ENCODE peak calls at places on chromosomes 5 and 9, in five cellular contexts. One of them, this sample, is unnamed.

GRCh38 chr5:120817044-120817985 is 353.2 kb downstream of the PRR16 start:
- DNase-seq in body of pancreas: no peak
- DNase-seq in uterus: no peak
- DNase-seq in GM13976: no peak
- DNase-seq in WERI-Rb-1: peak; percentile 56
- DNase-seq in this sample: no peak

GRCh38 chr9:76758476-76758875 is 5.8 kb upstream of the PCA3 start:
- DNase-seq in body of pancreas: no peak
- DNase-seq in uterus: no peak
- DNase-seq in GM13976: no peak
- DNase-seq in WERI-Rb-1: no peak
- DNase-seq in this sample: no peak

GRCh38 chr9:16396389-16396788 is 474.1 kb downstream of the BNC2 start:
- DNase-seq in body of pancreas: no peak
- DNase-seq in uterus: no peak
- DNase-seq in GM13976: no peak
- DNase-seq in WERI-Rb-1: no peak
- DNase-seq in this sample: no peak

GRCh38 chr9:81753436-81753835 is 64.1 kb upstream of the TLE1 start:
- DNase-seq in body of pancreas: no peak
- DNase-seq in uterus: no peak
- DNase-seq in GM13976: no peak
- DNase-seq in WERI-Rb-1: no peak
- DNase-seq in this sample: no peak

GRCh38 chr9:113957778-113958430 is 81.8 kb downstream of the ZNF618 start:
- DNase-seq in body of pancreas: peak; percentile 60
- DNase-seq in uterus: no peak
- DNase-seq in GM13976: no peak
- DNase-seq in WERI-Rb-1: no peak
- DNase-seq in this sample: no peak

GRCh38 chr5:85225388-85225787 is 840.7 kb upstream of the EDIL3 start:
- DNase-seq in body of pancreas: no peak
- DNase-seq in uterus: no peak
- DNase-seq in GM13976: no peak
- DNase-seq in WERI-Rb-1: no peak
- DNase-seq in this sample: no peak

GRCh38 chr9:36276840-36277239 is 18.6 kb upstream of the GNE start:
- DNase-seq in body of pancreas: peak; percentile 12
- DNase-seq in uterus: no peak
- DNase-seq in GM13976: no peak
- DNase-seq in WERI-Rb-1: no peak
- DNase-seq in this sample: no peak

GRCh38 chr5:157387683-157388093 is 72.3 kb upstream of the NIPAL4 start:
- DNase-seq in body of pancreas: peak; percentile 22
- DNase-seq in uterus: peak; percentile 78
- DNase-seq in GM13976: no peak
- DNase-seq in WERI-Rb-1: no peak
- DNase-seq in this sample: no peak

GRCh38 chr5:31029925-31030324 is 163.6 kb upstream of the CDH6 start:
- DNase-seq in body of pancreas: no peak
- DNase-seq in uterus: no peak
- DNase-seq in GM13976: no peak
- DNase-seq in WERI-Rb-1: peak; percentile 16
- DNase-seq in this sample: peak; percentile 2

GRCh38 chr9:34496149-34496712 is 26.6 kb downstream of the ENHO start:
- DNase-seq in body of pancreas: no peak
- DNase-seq in uterus: no peak
- DNase-seq in GM13976: no peak
- DNase-seq in WERI-Rb-1: no peak
- DNase-seq in this sample: no peak

GRCh38 chr9:96232539-96233241 is 69.3 kb downstream of the HSD17B3 start:
- DNase-seq in body of pancreas: peak; percentile 43
- DNase-seq in uterus: peak; percentile 84
- DNase-seq in GM13976: peak; percentile 75
- DNase-seq in WERI-Rb-1: peak; percentile 58
- DNase-seq in this sample: peak; percentile 56

GRCh38 chr5:163642904-163643303 is 137.5 kb downstream of the MAT2B start:
- DNase-seq in body of pancreas: no peak
- DNase-seq in uterus: no peak
- DNase-seq in GM13976: no peak
- DNase-seq in WERI-Rb-1: no peak
- DNase-seq in this sample: no peak

GRCh38 chr9:133763272-133764183 is 25.4 kb upstream of the SARDH start:
- DNase-seq in body of pancreas: no peak
- DNase-seq in uterus: no peak
- DNase-seq in GM13976: no peak
- DNase-seq in WERI-Rb-1: no peak
- DNase-seq in this sample: no peak

GRCh38 chr5:1815881-1816292 is 14.7 kb downstream of the NDUFS6 start:
- DNase-seq in body of pancreas: no peak
- DNase-seq in uterus: no peak
- DNase-seq in GM13976: no peak
- DNase-seq in WERI-Rb-1: no peak
- DNase-seq in this sample: no peak

GRCh38 chr5:133390416-133391155 is 221.8 kb downstream of the FSTL4 start:
- DNase-seq in body of pancreas: no peak
- DNase-seq in uterus: no peak
- DNase-seq in GM13976: no peak
- DNase-seq in WERI-Rb-1: no peak
- DNase-seq in this sample: no peak

DNA sequence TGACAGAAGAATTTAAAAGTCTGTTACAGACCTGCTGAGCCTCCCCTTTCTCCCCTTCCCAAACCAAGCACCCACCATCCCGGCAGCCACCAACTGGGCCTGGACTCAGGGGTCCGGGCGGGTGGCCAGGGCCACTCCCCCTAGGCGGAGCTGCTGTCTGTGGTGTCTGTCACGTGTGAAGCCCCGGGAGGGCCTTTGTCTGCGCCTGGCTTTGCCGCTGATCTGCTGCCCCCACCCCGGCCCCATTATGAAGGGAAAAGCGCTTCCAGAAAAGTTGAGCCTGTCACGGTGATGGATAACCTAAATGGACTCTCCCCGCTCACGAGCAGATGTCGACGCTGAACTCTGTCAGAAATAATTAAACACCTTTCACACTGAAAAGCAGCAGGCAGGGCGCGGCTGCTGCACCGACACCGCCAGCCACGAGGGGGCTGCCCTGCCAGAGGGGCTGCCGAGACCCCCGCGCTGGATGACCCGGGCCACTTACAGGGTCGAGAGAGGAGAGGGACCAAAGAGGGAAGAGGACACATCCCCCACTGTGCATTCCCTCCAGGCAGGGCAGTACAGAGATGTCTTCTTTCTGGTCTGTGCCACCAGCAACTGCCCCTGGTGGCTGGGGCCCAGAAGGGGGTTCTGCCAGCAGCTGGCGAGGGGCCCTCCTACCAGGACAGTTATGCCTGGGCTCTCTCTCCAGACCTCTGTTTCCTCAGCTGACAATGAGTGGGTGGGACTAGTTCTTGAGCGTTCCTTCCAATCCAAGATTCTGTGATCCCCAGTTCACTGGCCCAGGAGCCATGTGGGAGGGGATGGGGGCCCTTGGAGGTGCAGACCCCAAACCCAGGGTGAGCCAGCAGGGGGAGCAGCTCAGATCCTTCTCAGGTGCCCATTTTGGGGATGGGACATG is 36.0 kb upstream of the BARHL1 start:
- DNase-seq in body of pancreas: peak; percentile 17
- DNase-seq in uterus: no peak
- DNase-seq in GM13976: no peak
- DNase-seq in WERI-Rb-1: peak; percentile 95
- DNase-seq in this sample: peak; percentile 9
- TF ChIP-seq CTCF in body of pancreas: no peak
- TF ChIP-seq CTCF in uterus: no peak
- TF ChIP-seq CTCF in GM13976: no peak
- TF ChIP-seq CTCF in WERI-Rb-1: peak; percentile 83
- TF ChIP-seq CTCF in this sample: peak; percentile 70

DNA sequence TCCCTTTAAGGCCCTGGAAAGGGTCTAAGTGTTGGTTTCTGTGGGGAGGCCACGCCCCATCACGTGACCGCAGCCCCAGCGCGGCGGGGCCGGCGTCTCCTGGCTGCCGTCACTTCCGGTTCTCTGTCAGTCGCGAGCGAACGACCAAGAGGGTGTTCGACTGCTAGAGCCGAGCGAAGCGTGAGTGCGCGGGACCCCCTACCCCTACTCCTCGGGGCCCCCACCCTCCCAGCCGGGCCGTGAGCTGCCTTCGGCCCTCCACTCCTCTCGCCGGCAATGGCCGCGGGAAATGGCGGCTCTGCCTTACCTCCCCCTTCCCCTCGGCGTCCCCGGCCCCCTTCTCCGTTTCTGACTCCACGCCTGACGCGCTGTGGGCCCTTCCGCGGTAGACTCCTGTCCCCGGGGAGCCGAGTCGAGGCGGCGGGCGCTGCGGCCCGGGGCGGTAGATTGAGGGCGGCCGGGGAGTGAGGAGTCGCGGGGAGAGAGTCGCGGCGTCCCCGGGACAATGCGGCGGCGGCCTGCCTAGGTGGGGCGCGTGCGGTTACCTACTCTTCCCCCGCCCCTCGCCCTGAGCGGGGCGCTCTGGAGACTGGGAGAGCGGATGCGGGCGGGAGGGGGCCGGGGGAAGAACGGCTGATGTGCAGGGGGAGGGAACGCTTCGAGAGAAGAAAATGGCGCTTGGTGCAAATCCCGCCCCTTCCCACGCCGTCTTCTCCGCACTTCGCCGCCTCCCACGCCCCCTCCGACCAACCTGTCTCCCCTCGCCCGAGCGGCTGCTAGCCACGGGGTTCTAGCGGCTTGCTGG is at the start of gene SUB1:
- DNase-seq in body of pancreas: peak; percentile 90
- DNase-seq in uterus: peak; percentile 92
- DNase-seq in GM13976: peak; percentile 91
- DNase-seq in WERI-Rb-1: peak; percentile 95
- DNase-seq in this sample: peak; percentile 96
- TF ChIP-seq CTCF in body of pancreas: no peak
- TF ChIP-seq CTCF in uterus: peak; percentile 2
- TF ChIP-seq CTCF in GM13976: no peak
- TF ChIP-seq CTCF in WERI-Rb-1: peak; percentile 6
- TF ChIP-seq CTCF in this sample: no peak

DNA sequence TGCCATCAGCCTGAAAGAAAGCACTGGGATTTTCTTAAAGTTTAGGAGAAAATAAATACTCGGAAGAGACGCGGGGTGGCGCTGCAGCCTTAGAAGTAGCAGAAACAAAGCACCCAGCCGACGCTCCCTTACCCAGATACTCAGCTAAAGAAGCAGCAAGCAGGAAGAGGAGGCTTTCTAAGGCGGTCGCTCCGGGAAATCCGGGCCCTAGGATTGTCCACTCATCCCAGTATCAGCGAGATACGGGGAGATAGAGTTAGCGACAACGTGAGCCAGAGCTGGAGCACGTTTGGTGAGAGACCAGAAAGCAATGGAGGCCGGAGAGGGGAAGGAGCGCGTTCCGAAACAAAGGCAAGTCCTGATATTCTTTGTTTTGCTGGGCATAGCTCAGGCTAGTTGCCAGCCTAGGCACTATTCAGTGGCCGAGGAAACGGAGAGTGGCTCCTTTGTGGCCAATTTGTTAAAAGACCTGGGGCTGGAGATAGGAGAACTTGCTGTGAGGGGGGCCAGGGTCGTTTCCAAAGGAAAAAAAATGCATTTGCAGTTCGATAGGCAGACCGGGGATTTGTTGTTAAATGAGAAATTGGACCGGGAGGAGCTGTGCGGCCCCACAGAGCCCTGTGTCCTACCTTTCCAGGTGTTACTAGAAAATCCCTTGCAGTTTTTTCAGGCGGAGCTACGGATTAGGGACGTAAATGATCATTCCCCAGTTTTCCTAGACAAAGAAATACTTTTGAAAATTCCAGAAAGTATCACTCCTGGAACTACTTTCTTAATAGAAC is at the start of gene PCDHB2:
- DNase-seq in body of pancreas: peak; percentile 23
- DNase-seq in uterus: no peak
- DNase-seq in GM13976: no peak
- DNase-seq in WERI-Rb-1: peak; percentile 83
- DNase-seq in this sample: peak; percentile 25
- TF ChIP-seq CTCF in body of pancreas: no peak
- TF ChIP-seq CTCF in uterus: peak; percentile 9
- TF ChIP-seq CTCF in GM13976: no peak
- TF ChIP-seq CTCF in WERI-Rb-1: peak; percentile 65
- TF ChIP-seq CTCF in this sample: peak; percentile 41

GRCh38 chr5:92562065-92562464 is 1019.0 kb downstream of the NR2F1-AS1 start:
- DNase-seq in body of pancreas: no peak
- DNase-seq in uterus: no peak
- DNase-seq in GM13976: no peak
- DNase-seq in WERI-Rb-1: no peak
- DNase-seq in this sample: no peak

GRCh38 chr5:92561362-92562006 is 1019.5 kb downstream of the NR2F1-AS1 start:
- DNase-seq in body of pancreas: no peak
- DNase-seq in uterus: no peak
- DNase-seq in GM13976: no peak
- DNase-seq in WERI-Rb-1: no peak
- DNase-seq in this sample: no peak

GRCh38 chr5:92560698-92561361 is 1020.2 kb downstream of the NR2F1-AS1 start:
- DNase-seq in body of pancreas: no peak
- DNase-seq in uterus: no peak
- DNase-seq in GM13976: no peak
- DNase-seq in WERI-Rb-1: no peak
- DNase-seq in this sample: no peak

GRCh38 chr5:92559331-92559730 is 1021.7 kb downstream of the NR2F1-AS1 start:
- DNase-seq in body of pancreas: no peak
- DNase-seq in uterus: no peak
- DNase-seq in GM13976: no peak
- DNase-seq in WERI-Rb-1: no peak
- DNase-seq in this sample: no peak

GRCh38 chr5:92559743-92560142 is 1021.3 kb downstream of the NR2F1-AS1 start:
- DNase-seq in body of pancreas: no peak
- DNase-seq in uterus: no peak
- DNase-seq in GM13976: no peak
- DNase-seq in WERI-Rb-1: no peak
- DNase-seq in this sample: no peak
- TF ChIP-seq CTCF in body of pancreas: no peak
- TF ChIP-seq CTCF in uterus: no peak
- TF ChIP-seq CTCF in GM13976: no peak
- TF ChIP-seq CTCF in WERI-Rb-1: no peak
- TF ChIP-seq CTCF in this sample: no peak

GRCh38 chr5:174409971-174410370 is 314.4 kb upstream of the MSX2 start:
- DNase-seq in body of pancreas: no peak
- DNase-seq in uterus: no peak
- DNase-seq in GM13976: no peak
- DNase-seq in WERI-Rb-1: no peak
- DNase-seq in this sample: no peak

GRCh38 chr5:174409070-174409469 is 315.3 kb upstream of the MSX2 start:
- DNase-seq in body of pancreas: no peak
- DNase-seq in uterus: no peak
- DNase-seq in GM13976: no peak
- DNase-seq in WERI-Rb-1: no peak
- DNase-seq in this sample: no peak

GRCh38 chr5:174402224-174402812 is 322.1 kb upstream of the MSX2 start:
- DNase-seq in body of pancreas: no peak
- DNase-seq in uterus: no peak
- DNase-seq in GM13976: no peak
- DNase-seq in WERI-Rb-1: no peak
- DNase-seq in this sample: no peak

GRCh38 chr5:174401793-174402192 is 322.6 kb upstream of the MSX2 start:
- DNase-seq in body of pancreas: no peak
- DNase-seq in uterus: no peak
- DNase-seq in GM13976: no peak
- DNase-seq in WERI-Rb-1: no peak
- DNase-seq in this sample: no peak

GRCh38 chr5:174404848-174405247 is 319.5 kb upstream of the MSX2 start:
- DNase-seq in body of pancreas: no peak
- DNase-seq in uterus: no peak
- DNase-seq in GM13976: no peak
- DNase-seq in WERI-Rb-1: no peak
- DNase-seq in this sample: no peak
- TF ChIP-seq CTCF in body of pancreas: no peak
- TF ChIP-seq CTCF in uterus: no peak
- TF ChIP-seq CTCF in GM13976: no peak
- TF ChIP-seq CTCF in WERI-Rb-1: no peak
- TF ChIP-seq CTCF in this sample: no peak

This sample was measured in activated CD8-positive, alpha-beta T cell treated with anti-CD3 and anti-CD28 coated beads for 36 hours.